ENCODE peak calls at places on chromosome 11, in four cellular contexts. One of them, this sample, is unnamed.

GRCh38 chr11:73894725-73895335 is 18.0 kb downstream of the PAAF1 start:
- DNase-seq in WTC11: no peak
- DNase-seq in K562: no peak
- DNase-seq in HepG2: no peak
- DNase-seq in this sample: no peak

GRCh38 chr11:71449596-71449995 is 1.4 kb upstream of the DHCR7 start:
- DNase-seq in HepG2: no peak
- DNase-seq in K562: peak; percentile 56
- DNase-seq in WTC11: no peak
- DNase-seq in this sample: no peak

GRCh38 chr11:46121328-46121723 is at the start of gene PHF21A:
- DNase-seq in K562: peak; percentile 94
- DNase-seq in HepG2: peak; percentile 76
- DNase-seq in WTC11: peak; percentile 88
- DNase-seq in this sample: peak; percentile 78

GRCh38 chr11:108897071-108897481 is 232.2 kb downstream of the DDX10 start:
- DNase-seq in K562: no peak
- DNase-seq in HepG2: no peak
- DNase-seq in WTC11: no peak
- DNase-seq in this sample: no peak

GRCh38 chr11:98365185-98365584 is 655.6 kb upstream of the CNTN5 start:
- DNase-seq in WTC11: no peak
- DNase-seq in K562: no peak
- DNase-seq in HepG2: no peak
- DNase-seq in this sample: no peak

GRCh38 chr11:92453055-92453454 is 228.4 kb downstream of the FAT3 start:
- DNase-seq in HepG2: no peak
- DNase-seq in WTC11: no peak
- DNase-seq in K562: no peak
- DNase-seq in this sample: no peak

GRCh38 chr11:65355776-65356393 is 1.3 kb downstream of the TIGD3 start:
- DNase-seq in HepG2: no peak
- DNase-seq in K562: no peak
- DNase-seq in WTC11: peak; percentile 42
- DNase-seq in this sample: no peak

GRCh38 chr11:105781807-105782206 is 171.9 kb downstream of the GRIA4 start:
- DNase-seq in WTC11: no peak
- DNase-seq in K562: no peak
- DNase-seq in HepG2: no peak
- DNase-seq in this sample: no peak

GRCh38 chr11:72585762-72586590 is 88.2 kb downstream of the PDE2A start:
- DNase-seq in WTC11: peak; percentile 77
- DNase-seq in K562: peak; percentile 81
- DNase-seq in HepG2: peak; percentile 44
- DNase-seq in this sample: peak; percentile 85

GRCh38 chr11:35035894-35036408 is 103.0 kb upstream of the CD44 start:
- DNase-seq in K562: peak; percentile 23
- DNase-seq in WTC11: no peak
- DNase-seq in HepG2: no peak
- DNase-seq in this sample: no peak

GRCh38 chr11:76455331-76455730 is 10.5 kb downstream of the EMSY start:
- DNase-seq in WTC11: peak; percentile 52
- DNase-seq in K562: no peak
- DNase-seq in HepG2: no peak
- DNase-seq in this sample: no peak

GRCh38 chr11:121340010-121340580 is 47.5 kb downstream of the SC5D start:
- DNase-seq in HepG2: no peak
- DNase-seq in WTC11: no peak
- DNase-seq in K562: no peak
- DNase-seq in this sample: no peak

GRCh38 chr11:35905901-35906661 is 37.8 kb upstream of the LDLRAD3 start:
- DNase-seq in WTC11: no peak
- DNase-seq in K562: no peak
- DNase-seq in HepG2: no peak
- DNase-seq in this sample: no peak

GRCh38 chr11:103532133-103532788 is 423.0 kb downstream of the DYNC2H1 start:
- DNase-seq in HepG2: no peak
- DNase-seq in WTC11: no peak
- DNase-seq in K562: no peak
- DNase-seq in this sample: no peak

GRCh38 chr11:59939482-59939881 is 1.2 kb downstream of the OOSP1 start:
- DNase-seq in HepG2: no peak
- DNase-seq in WTC11: no peak
- DNase-seq in K562: no peak
- DNase-seq in this sample: no peak

GRCh38 chr11:44774131-44774530 is 47.4 kb downstream of the TSPAN18 start:
- DNase-seq in HepG2: no peak
- DNase-seq in K562: no peak
- DNase-seq in WTC11: peak; percentile 41
- DNase-seq in this sample: no peak

GRCh38 chr11:66881436-66881835 is 24.6 kb downstream of the LRFN4 start:
- DNase-seq in WTC11: no peak
- DNase-seq in HepG2: no peak
- DNase-seq in K562: no peak
- DNase-seq in this sample: no peak

GRCh38 chr11:44862546-44863101 is 88.1 kb downstream of the TP53I11 start:
- DNase-seq in K562: no peak
- DNase-seq in HepG2: no peak
- DNase-seq in WTC11: no peak
- DNase-seq in this sample: no peak

GRCh38 chr11:102347526-102348331 is 715 bp downstream of the BIRC2 start:
- DNase-seq in K562: peak; percentile 52
- DNase-seq in WTC11: no peak
- DNase-seq in HepG2: peak; percentile 38
- DNase-seq in this sample: peak; percentile 21

GRCh38 chr11:61869636-61870428 is 21.5 kb downstream of the FADS3 start:
- DNase-seq in WTC11: no peak
- DNase-seq in HepG2: no peak
- DNase-seq in K562: peak; percentile 94
- DNase-seq in this sample: no peak

GRCh38 chr11:47569646-47570045 is 4.2 kb downstream of the PTPMT1 start:
- DNase-seq in K562: no peak
- DNase-seq in WTC11: no peak
- DNase-seq in HepG2: no peak
- DNase-seq in this sample: no peak

GRCh38 chr11:102120006-102120405 is 9.8 kb downstream of the YAP1 start:
- DNase-seq in WTC11: no peak
- DNase-seq in K562: no peak
- DNase-seq in HepG2: peak; percentile 86
- DNase-seq in this sample: no peak

GRCh38 chr11:59283825-59284772 is 71.4 kb upstream of the MPEG1 start:
- DNase-seq in K562: peak; percentile 52
- DNase-seq in HepG2: peak; percentile 40
- DNase-seq in WTC11: peak; percentile 30
- DNase-seq in this sample: peak; percentile 45

GRCh38 chr11:94028436-94028835 is 7.3 kb downstream of the HEPHL1 start:
- DNase-seq in WTC11: no peak
- DNase-seq in K562: no peak
- DNase-seq in HepG2: no peak
- DNase-seq in this sample: no peak

GRCh38 chr11:60786811-60787567 is 1.9 kb downstream of the MS4A10 start:
- DNase-seq in HepG2: no peak
- DNase-seq in WTC11: no peak
- DNase-seq in K562: no peak
- DNase-seq in this sample: no peak

GRCh38 chr11:96567193-96567592 is 177.4 kb downstream of the JRKL start:
- DNase-seq in HepG2: no peak
- DNase-seq in WTC11: no peak
- DNase-seq in K562: no peak
- DNase-seq in this sample: no peak

GRCh38 chr11:85634747-85635146 is 6.4 kb downstream of the TMEM126B start:
- DNase-seq in WTC11: no peak
- DNase-seq in HepG2: peak; percentile 11
- DNase-seq in K562: no peak
- DNase-seq in this sample: no peak

GRCh38 chr11:34790620-34791019 is 125.6 kb downstream of the APIP start:
- DNase-seq in HepG2: no peak
- DNase-seq in K562: peak; percentile 48
- DNase-seq in WTC11: no peak
- DNase-seq in this sample: no peak

GRCh38 chr11:115284766-115285165 is 219.4 kb downstream of the CADM1 start:
- DNase-seq in K562: no peak
- DNase-seq in WTC11: no peak
- DNase-seq in HepG2: no peak
- DNase-seq in this sample: no peak

GRCh38 chr11:111064118-111064517 is 181.4 kb upstream of the POU2AF2 start:
- DNase-seq in K562: no peak
- DNase-seq in HepG2: no peak
- DNase-seq in WTC11: no peak
- DNase-seq in this sample: no peak

GRCh38 chr11:1759151-1759850 is 4.4 kb downstream of the CTSD start:
- DNase-seq in K562: no peak
- DNase-seq in WTC11: no peak
- DNase-seq in HepG2: no peak
- DNase-seq in this sample: no peak

GRCh38 chr11:1756791-1757771 is 6.6 kb downstream of the CTSD start:
- DNase-seq in HepG2: no peak
- DNase-seq in WTC11: no peak
- DNase-seq in K562: no peak
- DNase-seq in this sample: no peak

GRCh38 chr11:1758611-1759150 is 5.0 kb downstream of the CTSD start:
- DNase-seq in K562: no peak
- DNase-seq in HepG2: no peak
- DNase-seq in WTC11: no peak
- DNase-seq in this sample: no peak

GRCh38 chr11:1759851-1760220 is 3.9 kb downstream of the CTSD start:
- DNase-seq in WTC11: no peak
- DNase-seq in K562: no peak
- DNase-seq in HepG2: no peak
- DNase-seq in this sample: no peak

DNA sequence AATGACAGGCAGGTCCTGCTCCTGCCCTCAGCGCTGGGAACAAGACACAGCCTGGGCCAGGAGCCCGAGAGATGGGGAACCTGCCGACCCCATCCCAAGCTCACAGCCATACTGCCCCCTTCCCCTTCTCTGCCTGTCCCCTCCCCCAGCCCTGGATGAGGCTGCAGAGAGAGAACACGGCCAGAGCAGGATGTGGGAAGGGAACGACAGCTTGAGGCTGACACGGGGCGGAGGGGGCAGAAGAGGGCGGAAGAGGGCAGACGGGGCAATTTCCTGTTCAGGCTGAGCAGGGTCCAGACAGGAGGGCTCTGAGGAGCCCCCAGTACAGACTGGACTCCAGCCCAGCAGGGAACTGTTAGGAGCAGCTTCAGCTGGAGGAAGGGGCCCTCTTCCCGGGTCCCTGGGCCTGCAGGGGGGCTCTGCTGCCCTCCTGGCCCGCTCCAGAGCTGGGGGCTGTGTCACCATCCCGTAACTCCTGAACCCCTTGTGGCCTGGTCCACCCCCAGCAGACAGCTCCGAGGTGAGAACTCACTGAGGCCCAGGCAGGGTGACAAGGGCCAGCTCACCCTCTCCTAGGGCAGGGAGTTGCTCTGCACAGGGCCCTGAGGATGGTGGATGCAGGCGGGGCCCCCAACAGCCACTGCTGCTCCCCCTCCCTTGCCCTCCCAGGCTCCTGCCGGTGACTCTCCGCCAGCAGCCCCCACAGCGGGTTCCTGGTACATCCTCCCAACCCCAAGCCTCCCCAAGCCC is 5.7 kb downstream of the CTSD start:
- DNase-seq in HepG2: no peak
- DNase-seq in K562: no peak
- DNase-seq in WTC11: no peak
- DNase-seq in this sample: no peak
- TF ChIP-seq ELF4 in HepG2: no peak
- TF ChIP-seq ELF4 in K562: no peak
- TF ChIP-seq ELF4 in WTC11: no peak
- TF ChIP-seq ELF4 in this sample: no peak

DNA sequence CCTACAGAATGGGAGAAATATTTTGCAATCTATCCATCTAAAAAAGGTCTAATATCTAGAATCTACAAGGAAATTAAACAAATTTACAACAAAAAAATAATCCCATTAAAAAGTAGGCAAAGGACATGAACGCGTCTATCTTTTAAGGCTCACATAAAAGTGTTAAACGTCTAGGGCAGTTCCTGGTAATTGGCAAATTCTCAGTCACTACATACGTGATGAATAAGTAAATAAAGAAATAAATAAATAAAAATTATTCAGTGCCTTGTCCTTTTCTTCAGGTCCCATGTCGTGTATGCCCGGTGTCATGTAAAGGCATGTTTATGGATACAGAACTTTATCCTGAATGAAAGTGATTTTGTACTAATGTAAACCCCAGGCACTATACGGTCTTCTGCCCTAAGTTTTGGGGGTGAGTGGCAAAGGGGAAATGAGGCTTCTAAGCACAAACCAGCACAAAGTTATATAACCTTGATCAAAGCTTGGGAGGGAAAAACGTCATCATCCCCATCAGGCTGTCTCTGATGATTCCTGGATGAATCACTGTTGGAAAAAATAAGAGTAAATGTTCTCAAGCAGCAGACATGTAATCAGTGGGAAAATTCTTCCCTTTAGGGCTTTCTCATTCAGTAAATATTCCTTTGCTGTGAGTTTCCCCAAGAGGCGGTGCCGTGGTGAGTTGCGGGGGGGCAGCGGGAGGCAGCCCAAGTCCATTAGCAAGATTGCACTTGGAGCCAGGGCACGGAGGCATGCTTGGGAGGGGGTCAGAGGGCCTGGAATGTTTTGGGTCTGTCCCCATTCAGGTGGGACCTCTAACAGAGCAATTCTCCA is 30.4 kb upstream of the MICAL2 start:
- DNase-seq in HepG2: peak; percentile 59
- DNase-seq in K562: no peak
- DNase-seq in WTC11: peak; percentile 20
- DNase-seq in this sample: no peak
- TF ChIP-seq ELF4 in HepG2: no peak
- TF ChIP-seq ELF4 in K562: no peak
- TF ChIP-seq ELF4 in WTC11: no peak
- TF ChIP-seq ELF4 in this sample: no peak

GRCh38 chr11:91397134-91397468 is 827.5 kb upstream of the FAT3 start:
- DNase-seq in WTC11: no peak
- DNase-seq in HepG2: no peak
- DNase-seq in K562: no peak
- DNase-seq in this sample: no peak
- TF ChIP-seq ELF4 in WTC11: no peak
- TF ChIP-seq ELF4 in HepG2: no peak
- TF ChIP-seq ELF4 in K562: no peak
- TF ChIP-seq ELF4 in this sample: no peak

GRCh38 chr11:43674566-43674965 is 6.0 kb upstream of the HSD17B12 start:
- DNase-seq in WTC11: no peak
- DNase-seq in HepG2: no peak
- DNase-seq in K562: no peak
- DNase-seq in this sample: no peak
- TF ChIP-seq ELF4 in WTC11: no peak
- TF ChIP-seq ELF4 in HepG2: no peak
- TF ChIP-seq ELF4 in K562: no peak
- TF ChIP-seq ELF4 in this sample: no peak

GRCh38 chr11:2990617-2991476 is 1.3 kb downstream of the NAP1L4 start:
- DNase-seq in WTC11: no peak
- DNase-seq in HepG2: peak; percentile 77
- DNase-seq in K562: peak; percentile 63
- DNase-seq in this sample: peak; percentile 27
- TF ChIP-seq ELF4 in WTC11: no peak
- TF ChIP-seq ELF4 in HepG2: no peak
- TF ChIP-seq ELF4 in K562: no peak
- TF ChIP-seq ELF4 in this sample: no peak

This sample was measured in HEK293T.